ENCODE peak calls at places on chromosomes 2 and 18, in seven cellular contexts. G is stomach; A is Panc1; M is HL-60; B is naive thymus-derived CD4-positive, alpha-beta T cell; U is PC-9; F is A549. C is an unnamed sample.

GRCh38 chr18:58769321-58769720 is 95.4 kb upstream of the ZNF532 start:
- DNase-seq in F (no peak), U (no peak), M (no peak), B (no peak), A (no peak), G (no peak), C (no peak)

GRCh38 chr18:27713727-27714080 is 463.2 kb downstream of the CDH2 start:
- DNase-seq in B (no peak), U (no peak), M (no peak), A (no peak), F (no peak), G (no peak), C (no peak)

GRCh38 chr18:23970161-23971153 is 44.1 kb upstream of the TTC39C start:
- DNase-seq in U (no peak), F (no peak), M (no peak), G (no peak), A (no peak), B (peak), C (no peak)

GRCh38 chr2:74526649-74527230 is 709 bp upstream of the DQX1 start:
- DNase-seq in U (no peak), M (no peak), G (no peak), B (no peak), F (no peak), A (no peak), C (no peak)

GRCh38 chr2:227653419-227653818 is 13.2 kb upstream of the SCYGR5 start:
- DNase-seq in M (no peak), U (no peak), B (no peak), F (no peak), G (no peak), A (no peak), C (no peak)

GRCh38 chr18:48065601-48065995 is 135.1 kb upstream of the SMAD2 start:
- DNase-seq in A (no peak), M (no peak), U (no peak), G (no peak), F (no peak), B (no peak), C (no peak)

GRCh38 chr18:43236921-43237320 is 40.4 kb downstream of the SYT4 start:
- DNase-seq in G (no peak), M (no peak), U (no peak), F (no peak), B (no peak), A (no peak), C (no peak)

GRCh38 chr2:67626656-67627055 is 229.5 kb downstream of the ETAA1 start:
- DNase-seq in U (no peak), B (no peak), G (no peak), A (no peak), M (no peak), F (no peak), C (no peak)

GRCh38 chr2:134396493-134396892 is 142.6 kb downstream of the MGAT5 start:
- DNase-seq in M (no peak), F (no peak), G (peak), B (no peak), U (no peak), A (no peak), C (no peak)

GRCh38 chr2:86442642-86443005 is 1.5 kb downstream of the KDM3A start:
- DNase-seq in U (peak), G (peak), A (peak), M (peak), B (peak), F (peak), C (peak)

GRCh38 chr2:37348155-37348554 is 3.7 kb downstream of the QPCT start:
- DNase-seq in A (no peak), G (no peak), B (no peak), M (no peak), F (no peak), U (no peak), C (no peak)
- H3K27ac ChIP-seq in A (no peak), G (no peak), B (no peak), M (no peak), F (no peak), U (no peak), C (no peak)

DNA sequence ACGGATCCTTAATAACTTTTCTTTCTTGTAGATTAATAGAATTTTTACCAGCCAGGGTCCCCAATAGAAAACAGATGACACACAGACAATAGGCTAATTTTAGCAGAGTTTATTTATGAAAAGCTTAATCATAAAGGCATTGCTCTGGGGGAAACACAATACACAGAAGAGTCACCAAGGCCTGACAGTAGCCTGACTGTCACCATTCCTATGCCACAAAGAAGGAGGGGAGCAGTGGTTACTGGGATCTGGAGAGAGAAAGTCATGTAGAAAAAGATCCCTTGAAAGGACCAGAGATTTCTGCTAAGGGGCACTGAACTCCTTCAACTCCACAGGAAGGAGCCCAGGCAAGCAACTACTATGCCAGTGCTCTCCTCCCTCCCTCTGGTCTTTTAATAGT is 139.5 kb downstream of the METTL4 start:
- DNase-seq in G (no peak), F (no peak), U (no peak), M (no peak), B (no peak), A (no peak), C (no peak)
- H3K27ac ChIP-seq in G (no peak), F (no peak), U (no peak), M (no peak), B (no peak), A (no peak), C (no peak)

DNA sequence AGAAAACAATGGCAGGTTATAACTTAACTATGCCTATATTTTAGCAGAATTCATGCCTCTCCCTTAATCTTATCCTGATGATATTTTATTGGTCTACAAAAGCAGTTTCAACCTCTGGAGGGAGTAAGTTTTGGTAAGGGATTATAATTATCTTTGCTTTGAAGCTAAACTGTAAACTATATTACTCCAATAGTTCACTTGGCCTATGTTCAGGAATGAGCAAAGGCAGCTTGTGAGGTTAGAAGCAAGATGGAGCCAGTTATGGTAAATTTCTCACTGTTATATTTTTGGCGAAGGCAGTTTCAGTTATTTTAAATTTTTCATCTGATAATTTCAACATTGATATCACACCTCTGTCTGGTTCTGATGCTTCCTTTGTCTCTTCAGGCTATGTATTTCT is 192.5 kb upstream of the RGPD4 start:
- DNase-seq in B (no peak), U (no peak), G (no peak), F (no peak), M (no peak), A (no peak), C (no peak)
- H3K27ac ChIP-seq in B (no peak), U (no peak), G (no peak), F (peak), M (no peak), A (no peak), C (peak)

GRCh38 chr2:28273751-28274150 is 118.9 kb upstream of the FOSL2 start:
- DNase-seq in B (no peak), M (no peak), A (no peak), G (peak), U (peak), F (no peak), C (peak)

GRCh38 chr2:28276807-28277206 is 115.9 kb upstream of the FOSL2 start:
- DNase-seq in U (no peak), M (no peak), F (no peak), G (no peak), B (no peak), A (no peak), C (no peak)

GRCh38 chr2:28274911-28275685 is 117.6 kb upstream of the FOSL2 start:
- DNase-seq in B (no peak), M (no peak), F (peak), A (no peak), G (peak), U (peak), C (peak)

GRCh38 chr2:28277466-28277865 is 115.2 kb upstream of the FOSL2 start:
- DNase-seq in B (no peak), A (no peak), U (no peak), F (no peak), M (no peak), G (no peak), C (no peak)

GRCh38 chr2:28276076-28276618 is 116.5 kb upstream of the FOSL2 start:
- DNase-seq in M (no peak), U (peak), F (peak), A (peak), B (no peak), G (no peak), C (peak)
- H3K27ac ChIP-seq in M (no peak), U (peak), F (peak), A (peak), B (no peak), G (peak), C (peak)

GRCh38 chr2:10008809-10009176 is 34.6 kb upstream of the KLF11 start:
- DNase-seq in F (no peak), B (no peak), A (no peak), M (no peak), G (no peak), U (no peak), C (no peak)

GRCh38 chr2:10007921-10008808 is 35.2 kb upstream of the KLF11 start:
- DNase-seq in U (no peak), A (no peak), M (no peak), F (no peak), B (no peak), G (no peak), C (no peak)

GRCh38 chr2:10007440-10007839 is 35.9 kb upstream of the KLF11 start:
- DNase-seq in U (no peak), M (no peak), F (no peak), A (no peak), G (no peak), B (no peak), C (no peak)

GRCh38 chr2:10009811-10010781 is 33.3 kb upstream of the KLF11 start:
- DNase-seq in U (no peak), M (no peak), B (no peak), A (no peak), F (no peak), G (peak), C (no peak)

GRCh38 chr2:10009271-10009810 is 34.0 kb upstream of the KLF11 start:
- DNase-seq in F (no peak), U (no peak), B (no peak), M (no peak), G (peak), A (no peak), C (no peak)
- H3K27ac ChIP-seq in F (no peak), U (no peak), B (no peak), M (no peak), G (peak), A (no peak), C (no peak)

GRCh38 chr2:217468042-217468441 is 534.8 kb downstream of the TNS1 start:
- DNase-seq in F (no peak), G (no peak), M (no peak), A (no peak), B (no peak), U (no peak), C (no peak)
- H3K27ac ChIP-seq in F (no peak), G (no peak), M (no peak), A (no peak), B (no peak), U (no peak), C (no peak)

C was measured in epithelial cell of prostate.